ENCODE peak calls at places on chromosomes 2 and 18, in six cellular contexts. One of them, this sample, is unnamed.

GRCh38 chr2:158011055-158011771 is 90.5 kb upstream of the UPP2 start:
- DNase-seq in GM20000: no peak
- DNase-seq in Calu3: peak; percentile 34
- DNase-seq in HFFc6: no peak
- DNase-seq in WTC11: peak; percentile 27
- DNase-seq in AG10803: no peak
- DNase-seq in this sample: no peak

GRCh38 chr2:23632831-23633395 is 247.9 kb downstream of the KLHL29 start:
- DNase-seq in HFFc6: no peak
- DNase-seq in Calu3: no peak
- DNase-seq in WTC11: no peak
- DNase-seq in AG10803: no peak
- DNase-seq in GM20000: no peak
- DNase-seq in this sample: no peak

GRCh38 chr2:47288864-47289263 is 114.1 kb upstream of the MSH2 start:
- DNase-seq in HFFc6: peak; percentile 87
- DNase-seq in GM20000: no peak
- DNase-seq in Calu3: no peak
- DNase-seq in AG10803: peak; percentile 98
- DNase-seq in WTC11: no peak
- DNase-seq in this sample: no peak

GRCh38 chr2:17301437-17301836 is 216.8 kb downstream of the RAD51AP2 start:
- DNase-seq in WTC11: no peak
- DNase-seq in Calu3: no peak
- DNase-seq in AG10803: no peak
- DNase-seq in HFFc6: no peak
- DNase-seq in GM20000: no peak
- DNase-seq in this sample: no peak

GRCh38 chr18:66792466-66792865 is 188.6 kb upstream of the CDH19 start:
- DNase-seq in Calu3: no peak
- DNase-seq in GM20000: no peak
- DNase-seq in WTC11: no peak
- DNase-seq in HFFc6: no peak
- DNase-seq in AG10803: no peak
- DNase-seq in this sample: no peak

GRCh38 chr2:126657146-126657635 is 1.2 kb downstream of the GYPC start:
- DNase-seq in WTC11: peak; percentile 27
- DNase-seq in Calu3: no peak
- DNase-seq in HFFc6: peak; percentile 96
- DNase-seq in AG10803: peak; percentile 92
- DNase-seq in GM20000: peak; percentile 53
- DNase-seq in this sample: no peak

GRCh38 chr2:201261911-201262310 is 1.6 kb downstream of the CASP8 start:
- DNase-seq in AG10803: peak; percentile 35
- DNase-seq in WTC11: no peak
- DNase-seq in HFFc6: no peak
- DNase-seq in Calu3: no peak
- DNase-seq in GM20000: no peak
- DNase-seq in this sample: no peak

GRCh38 chr2:197248623-197249022 is 62.0 kb downstream of the ANKRD44 start:
- DNase-seq in Calu3: no peak
- DNase-seq in AG10803: peak; percentile 75
- DNase-seq in GM20000: no peak
- DNase-seq in WTC11: no peak
- DNase-seq in HFFc6: no peak
- DNase-seq in this sample: no peak

GRCh38 chr2:46538393-46538792 is 59.0 kb downstream of the TMEM247 start:
- DNase-seq in AG10803: peak; percentile 54
- DNase-seq in GM20000: no peak
- DNase-seq in WTC11: no peak
- DNase-seq in HFFc6: no peak
- DNase-seq in Calu3: no peak
- DNase-seq in this sample: no peak

GRCh38 chr2:212646698-212647097 is 108.1 kb upstream of the ERBB4 start:
- DNase-seq in WTC11: no peak
- DNase-seq in Calu3: no peak
- DNase-seq in AG10803: peak; percentile 71
- DNase-seq in HFFc6: peak; percentile 81
- DNase-seq in GM20000: no peak
- DNase-seq in this sample: no peak

GRCh38 chr2:208179028-208179609 is 10.7 kb downstream of the C2orf80 start:
- DNase-seq in Calu3: peak; percentile 76
- DNase-seq in WTC11: peak; percentile 24
- DNase-seq in AG10803: no peak
- DNase-seq in HFFc6: no peak
- DNase-seq in GM20000: no peak
- DNase-seq in this sample: peak; percentile 30

GRCh38 chr2:55134316-55134706 is 84.1 kb upstream of the RTN4 start:
- DNase-seq in HFFc6: no peak
- DNase-seq in GM20000: no peak
- DNase-seq in WTC11: no peak
- DNase-seq in AG10803: no peak
- DNase-seq in Calu3: no peak
- DNase-seq in this sample: no peak

GRCh38 chr2:237181844-237182243 is 96.2 kb downstream of the COPS8 start:
- DNase-seq in AG10803: peak; percentile 94
- DNase-seq in Calu3: no peak
- DNase-seq in WTC11: no peak
- DNase-seq in GM20000: no peak
- DNase-seq in HFFc6: peak; percentile 88
- DNase-seq in this sample: no peak

GRCh38 chr2:73856214-73856613 is 27.5 kb downstream of the STAMBP start:
- DNase-seq in Calu3: no peak
- DNase-seq in AG10803: peak; percentile 90
- DNase-seq in HFFc6: peak; percentile 85
- DNase-seq in WTC11: no peak
- DNase-seq in GM20000: no peak
- DNase-seq in this sample: no peak

GRCh38 chr2:176093145-176093888 is 796 bp downstream of the HOXD13 start:
- DNase-seq in WTC11: no peak
- DNase-seq in GM20000: no peak
- DNase-seq in AG10803: no peak
- DNase-seq in Calu3: no peak
- DNase-seq in HFFc6: no peak
- DNase-seq in this sample: no peak

GRCh38 chr2:169294001-169294675 is 68.2 kb downstream of the LRP2 start:
- DNase-seq in WTC11: no peak
- DNase-seq in GM20000: no peak
- DNase-seq in AG10803: no peak
- DNase-seq in HFFc6: no peak
- DNase-seq in Calu3: no peak
- DNase-seq in this sample: no peak

GRCh38 chr2:9658972-9659371 is 28.2 kb upstream of the YWHAQ start:
- DNase-seq in HFFc6: no peak
- DNase-seq in WTC11: no peak
- DNase-seq in Calu3: no peak
- DNase-seq in GM20000: no peak
- DNase-seq in AG10803: peak; percentile 45
- DNase-seq in this sample: no peak

GRCh38 chr2:105469781-105470180 is 70.9 kb upstream of the FHL2 start:
- DNase-seq in HFFc6: no peak
- DNase-seq in WTC11: no peak
- DNase-seq in GM20000: no peak
- DNase-seq in AG10803: no peak
- DNase-seq in Calu3: no peak
- DNase-seq in this sample: no peak

GRCh38 chr18:2980607-2980923 is 32.4 kb downstream of the LPIN2 start:
- DNase-seq in GM20000: no peak
- DNase-seq in Calu3: no peak
- DNase-seq in HFFc6: no peak
- DNase-seq in WTC11: no peak
- DNase-seq in AG10803: no peak
- DNase-seq in this sample: no peak

GRCh38 chr2:143263045-143263625 is 133.9 kb downstream of the ARHGAP15 start:
- DNase-seq in HFFc6: no peak
- DNase-seq in Calu3: peak; percentile 1
- DNase-seq in GM20000: no peak
- DNase-seq in WTC11: peak; percentile 19
- DNase-seq in AG10803: no peak
- DNase-seq in this sample: no peak

GRCh38 chr2:7033136-7033960 is 116.1 kb downstream of the RNF144A start:
- DNase-seq in HFFc6: no peak
- DNase-seq in AG10803: no peak
- DNase-seq in WTC11: no peak
- DNase-seq in GM20000: no peak
- DNase-seq in Calu3: no peak
- DNase-seq in this sample: no peak

GRCh38 chr2:230537531-230537976 is 121.6 kb downstream of the SP100 start:
- DNase-seq in GM20000: peak; percentile 63
- DNase-seq in WTC11: no peak
- DNase-seq in Calu3: no peak
- DNase-seq in AG10803: no peak
- DNase-seq in HFFc6: no peak
- DNase-seq in this sample: no peak

GRCh38 chr2:949894-950626 is 589 bp upstream of the SNTG2 start:
- DNase-seq in Calu3: no peak
- DNase-seq in HFFc6: no peak
- DNase-seq in GM20000: peak; percentile 35
- DNase-seq in AG10803: no peak
- DNase-seq in WTC11: peak; percentile 73
- DNase-seq in this sample: no peak

GRCh38 chr2:233766416-233766815 is 6.3 kb downstream of the UGT1A1 start:
- DNase-seq in WTC11: no peak
- DNase-seq in Calu3: no peak
- DNase-seq in GM20000: no peak
- DNase-seq in AG10803: no peak
- DNase-seq in HFFc6: no peak
- DNase-seq in this sample: no peak

GRCh38 chr2:96549466-96549785 is 12.9 kb downstream of the ARID5A start:
- DNase-seq in AG10803: no peak
- DNase-seq in HFFc6: no peak
- DNase-seq in WTC11: no peak
- DNase-seq in GM20000: no peak
- DNase-seq in Calu3: no peak
- DNase-seq in this sample: no peak

GRCh38 chr18:9048808-9049494 is 53.5 kb upstream of the NDUFV2 start:
- DNase-seq in AG10803: peak; percentile 28
- DNase-seq in HFFc6: peak; percentile 39
- DNase-seq in GM20000: no peak
- DNase-seq in WTC11: no peak
- DNase-seq in Calu3: no peak
- DNase-seq in this sample: no peak

GRCh38 chr2:168118733-168119518 is 128.5 kb downstream of the STK39 start:
- DNase-seq in GM20000: peak; percentile 28
- DNase-seq in WTC11: no peak
- DNase-seq in Calu3: peak; percentile 41
- DNase-seq in HFFc6: peak; percentile 79
- DNase-seq in AG10803: peak; percentile 74
- DNase-seq in this sample: peak; percentile 18

GRCh38 chr18:24964213-24964612 is 387.8 kb downstream of the ZNF521 start:
- DNase-seq in HFFc6: no peak
- DNase-seq in AG10803: no peak
- DNase-seq in Calu3: no peak
- DNase-seq in GM20000: no peak
- DNase-seq in WTC11: peak; percentile 51
- DNase-seq in this sample: no peak
- TF ChIP-seq CTCF in HFFc6: no peak
- TF ChIP-seq CTCF in AG10803: no peak
- TF ChIP-seq CTCF in Calu3: no peak
- TF ChIP-seq CTCF in GM20000: no peak
- TF ChIP-seq CTCF in WTC11: no peak
- TF ChIP-seq CTCF in this sample: no peak

GRCh38 chr2:20682166-20682565 is 15.2 kb downstream of the GDF7 start:
- DNase-seq in AG10803: no peak
- DNase-seq in WTC11: no peak
- DNase-seq in GM20000: no peak
- DNase-seq in Calu3: no peak
- DNase-seq in HFFc6: peak; percentile 13
- DNase-seq in this sample: no peak
- TF ChIP-seq CTCF in AG10803: peak; percentile 54
- TF ChIP-seq CTCF in WTC11: peak; percentile 25
- TF ChIP-seq CTCF in GM20000: peak; percentile 6
- TF ChIP-seq CTCF in Calu3: peak; percentile 34
- TF ChIP-seq CTCF in HFFc6: peak; percentile 81
- TF ChIP-seq CTCF in this sample: peak; percentile 68

DNA sequence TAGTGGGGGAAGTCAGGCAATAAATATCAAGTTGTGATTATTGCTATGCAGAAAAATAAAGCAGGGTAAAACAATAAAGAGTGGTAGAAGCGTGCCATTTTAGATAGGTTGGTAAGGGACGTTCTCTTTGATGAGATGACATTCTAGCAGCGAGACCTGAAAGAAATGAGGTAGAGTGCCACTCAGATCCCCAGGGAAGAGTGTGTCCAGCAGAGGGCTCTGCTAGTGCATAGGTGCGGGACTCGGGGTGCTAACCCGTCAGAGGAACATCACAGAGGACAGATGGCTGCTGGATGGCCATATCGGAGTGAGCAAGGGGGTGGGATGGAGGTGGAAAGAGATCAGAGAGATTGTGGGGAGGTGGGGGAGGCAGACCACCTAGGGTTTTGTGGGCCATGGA is 16.3 kb upstream of the GTF2A1L start:
- DNase-seq in GM20000: no peak
- DNase-seq in AG10803: no peak
- DNase-seq in Calu3: peak; percentile 67
- DNase-seq in HFFc6: no peak
- DNase-seq in WTC11: peak; percentile 59
- DNase-seq in this sample: no peak
- TF ChIP-seq CTCF in GM20000: peak; percentile 9
- TF ChIP-seq CTCF in AG10803: peak; percentile 52
- TF ChIP-seq CTCF in Calu3: peak; percentile 45
- TF ChIP-seq CTCF in HFFc6: peak; percentile 69
- TF ChIP-seq CTCF in WTC11: peak; percentile 48
- TF ChIP-seq CTCF in this sample: peak; percentile 51

GRCh38 chr2:153971914-153972313 is 100.2 kb downstream of the GALNT13 start:
- DNase-seq in GM20000: no peak
- DNase-seq in WTC11: no peak
- DNase-seq in AG10803: no peak
- DNase-seq in HFFc6: no peak
- DNase-seq in Calu3: no peak
- DNase-seq in this sample: no peak
- TF ChIP-seq CTCF in GM20000: no peak
- TF ChIP-seq CTCF in WTC11: no peak
- TF ChIP-seq CTCF in AG10803: no peak
- TF ChIP-seq CTCF in HFFc6: no peak
- TF ChIP-seq CTCF in Calu3: no peak
- TF ChIP-seq CTCF in this sample: no peak

This sample was measured in progenitor cell of endocrine pancreas.